ENCODE peak calls at places on chromosomes 13 and 19, in ten cellular contexts. P is HS-27A; I is brain microvascular endothelial cell; F is neural progenitor cell; S is HEK293T; D is heart left ventricle; L is CD8-positive, alpha-beta memory T cell; E is left kidney; U is fibroblast of lung; N is breast epithelium. A is an unnamed sample.
A peak's percentile ranks its signal among the peaks of the same experiment; 100 is the strongest.

GRCh38 chr13:42906257-42906656 is 85.8 kb downstream of the EPSTI1 start:
- DNase-seq in P (no peak), I (no peak), F (no peak), S (no peak), D (no peak), L (no peak), E (peak; percentile 60), U (no peak), N (no peak), A (no peak)

GRCh38 chr13:52899206-52899605 is 50.8 kb upstream of the PCDH8 start:
- DNase-seq in P (no peak), I (no peak), F (no peak), S (no peak), D (no peak), L (no peak), E (no peak), U (no peak), N (no peak), A (no peak)

GRCh38 chr19:51450730-51451307 is 7.4 kb downstream of the SIGLEC8 start:
- DNase-seq in P (no peak), I (no peak), F (no peak), S (no peak), D (no peak), L (no peak), E (no peak), U (no peak), N (no peak), A (no peak)

GRCh38 chr19:38417544-38418506 is 8.2 kb downstream of the RASGRP4 start:
- DNase-seq in P (no peak), I (no peak), F (peak; percentile 84), S (no peak), D (peak; percentile 73), L (peak; percentile 33), E (peak; percentile 77), U (no peak), N (no peak), A (no peak)

GRCh38 chr13:28983661-28984060 is 163.5 kb downstream of the MTUS2 start:
- DNase-seq in P (no peak), I (no peak), F (no peak), S (no peak), D (no peak), L (no peak), E (peak; percentile 43), U (no peak), N (no peak), A (no peak)

GRCh38 chr19:5477451-5478215 is 22.4 kb downstream of the ZNRF4 start:
- DNase-seq in P (no peak), I (no peak), F (no peak), S (no peak), D (no peak), L (no peak), E (no peak), U (no peak), N (no peak), A (no peak)

GRCh38 chr13:24274452-24274971 is 34.9 kb upstream of the C1QTNF9 start:
- DNase-seq in P (no peak), I (no peak), F (no peak), S (no peak), D (no peak), L (peak; percentile 65), E (peak; percentile 62), U (no peak), N (no peak), A (no peak)

GRCh38 chr19:51441410-51442390 is 16.6 kb downstream of the SIGLEC8 start:
- DNase-seq in P (no peak), I (no peak), F (no peak), S (no peak), D (no peak), L (peak; percentile 88), E (no peak), U (no peak), N (no peak), A (no peak)

GRCh38 chr13:111460548-111461444 is 140.4 kb downstream of the TEX29 start:
- DNase-seq in P (no peak), I (peak; percentile 44), F (peak; percentile 80), S (peak; percentile 30), D (no peak), L (no peak), E (peak; percentile 81), U (peak; percentile 33), N (peak; percentile 23), A (peak; percentile 39)

GRCh38 chr19:9721861-9722260 is 46.7 kb downstream of the ZNF846 start:
- DNase-seq in P (no peak), I (no peak), F (peak; percentile 75), S (no peak), D (no peak), L (no peak), E (peak; percentile 2), U (no peak), N (no peak), A (no peak)

GRCh38 chr19:34960103-34960805 is 3.8 kb downstream of the ZNF792 start:
- DNase-seq in P (peak; percentile 33), I (peak; percentile 20), F (no peak), S (no peak), D (no peak), L (no peak), E (no peak), U (peak; percentile 94), N (no peak), A (peak; percentile 49)

GRCh38 chr19:55778331-55778730 is 9.4 kb downstream of the RFPL4AL1 start:
- DNase-seq in P (no peak), I (no peak), F (no peak), S (no peak), D (no peak), L (no peak), E (no peak), U (no peak), N (no peak), A (no peak)

GRCh38 chr13:88648598-88649373 is 977.6 kb downstream of the SLITRK5 start:
- DNase-seq in P (no peak), I (no peak), F (no peak), S (no peak), D (no peak), L (no peak), E (no peak), U (no peak), N (no peak), A (no peak)

GRCh38 chr13:106513025-106513424 is 22.4 kb downstream of the EFNB2 start:
- DNase-seq in P (no peak), I (peak; percentile 29), F (no peak), S (no peak), D (no peak), L (no peak), E (no peak), U (peak; percentile 81), N (no peak), A (no peak)

GRCh38 chr19:38959618-38960017 is 15.9 kb downstream of the FBXO17 start:
- DNase-seq in P (no peak), I (no peak), F (no peak), S (no peak), D (no peak), L (no peak), E (no peak), U (no peak), N (no peak), A (no peak)

GRCh38 chr13:88074794-88075509 is 403.8 kb downstream of the SLITRK5 start:
- DNase-seq in P (no peak), I (no peak), F (no peak), S (no peak), D (no peak), L (no peak), E (no peak), U (no peak), N (no peak), A (no peak)

GRCh38 chr19:50548191-50549058 is 19.8 kb downstream of the LRRC4B start:
- DNase-seq in P (no peak), I (no peak), F (no peak), S (no peak), D (no peak), L (no peak), E (no peak), U (no peak), N (no peak), A (no peak)

GRCh38 chr13:76717092-76717491 is 169.1 kb downstream of the KCTD12 start:
- DNase-seq in P (no peak), I (peak; percentile 79), F (no peak), S (no peak), D (no peak), L (no peak), E (no peak), U (peak; percentile 12), N (no peak), A (no peak)

GRCh38 chr13:26498524-26499208 is 58.8 kb upstream of the WASF3 start:
- DNase-seq in P (no peak), I (peak; percentile 42), F (no peak), S (no peak), D (no peak), L (no peak), E (peak; percentile 57), U (peak; percentile 44), N (no peak), A (no peak)

GRCh38 chr19:10000171-10000826 is 10.0 kb downstream of the COL5A3 start:
- DNase-seq in P (peak; percentile 27), I (peak; percentile 48), F (peak; percentile 86), S (peak; percentile 88), D (peak; percentile 64), L (peak; percentile 45), E (peak; percentile 88), U (peak; percentile 49), N (peak; percentile 30), A (peak; percentile 78)

GRCh38 chr13:26458196-26458734 is 99.2 kb upstream of the WASF3 start:
- DNase-seq in P (no peak), I (no peak), F (no peak), S (no peak), D (no peak), L (no peak), E (no peak), U (no peak), N (no peak), A (no peak)

GRCh38 chr19:33450689-33451088 is 70.9 kb downstream of the PEPD start:
- DNase-seq in P (no peak), I (no peak), F (no peak), S (no peak), D (no peak), L (no peak), E (no peak), U (no peak), N (no peak), A (no peak)

GRCh38 chr19:28207244-28207643 is 1005.7 kb downstream of the UQCRFS1 start:
- DNase-seq in P (no peak), I (no peak), F (no peak), S (no peak), D (no peak), L (no peak), E (no peak), U (no peak), N (no peak), A (no peak)

A was measured in H54.